ENCODE peak calls at places on chromosome 9, in eight cellular contexts. H is IMR-90, R is hepatocyte, D is heart left ventricle, W is GM12878, T is mammary epithelial cell, K is heart right ventricle, U is PC-9. C is an unnamed sample. For H3K36me3 and H3K27me3, the result is how much of the 10 kb centered on the place peaks cover.

GRCh38 chr9:32524558-32525461 is 1.2 kb downstream of the RIGI start:
- DNase-seq in H (no peak), R (no peak), D (no peak), W (peak), T (peak), K (no peak), U (peak), C (peak)

GRCh38 chr9:101449071-101449721 is 13.6 kb upstream of the ALDOB start:
- DNase-seq in H (peak), R (peak), D (peak), W (no peak), T (peak), K (peak), U (peak), C (peak)

GRCh38 chr9:13621871-13622564 is 342.5 kb upstream of the MPDZ start:
- DNase-seq in H (no peak), R (no peak), D (no peak), W (no peak), T (no peak), K (no peak), U (no peak), C (no peak)

GRCh38 chr9:108837530-108837929 is 18.3 kb downstream of the ACTL7B start:
- DNase-seq in H (no peak), R (no peak), D (no peak), W (no peak), T (peak), K (no peak), U (no peak), C (peak)

GRCh38 chr9:129006328-129007034 is 21.6 kb downstream of the SH3GLB2 start:
- DNase-seq in H (peak), R (peak), D (peak), W (no peak), T (peak), K (peak), U (peak), C (peak)

GRCh38 chr9:73219985-73220626 is 68.4 kb downstream of the ANXA1 start:
- DNase-seq in H (peak), R (peak), D (no peak), W (peak), T (peak), K (no peak), U (no peak), C (peak)

GRCh38 chr9:98315551-98316060 is 60.2 kb upstream of the TBC1D2 start:
- DNase-seq in H (peak), R (peak), D (peak), W (peak), T (peak), K (peak), U (peak), C (peak)

GRCh38 chr9:83220737-83221136 is 157.8 kb upstream of the RASEF start:
- DNase-seq in H (peak), R (peak), D (no peak), W (peak), T (peak), K (no peak), U (no peak), C (peak)

GRCh38 chr9:5292141-5292540 is 12.4 kb downstream of the RLN2 start:
- DNase-seq in H (no peak), R (no peak), D (no peak), W (no peak), T (no peak), K (no peak), U (no peak), C (no peak)

GRCh38 chr9:133249337-133249736 is 25.7 kb downstream of the ABO start:
- DNase-seq in H (no peak), R (no peak), D (no peak), W (no peak), T (no peak), K (no peak), U (no peak), C (no peak)

GRCh38 chr9:90641868-90642558 is 611 bp downstream of the DIRAS2 start:
- DNase-seq in H (no peak), R (peak), D (no peak), W (no peak), T (no peak), K (no peak), U (no peak), C (no peak)

GRCh38 chr9:105994970-105995369 is 300.6 kb downstream of the TMEM38B start:
- DNase-seq in H (no peak), R (peak), D (no peak), W (no peak), T (peak), K (no peak), U (no peak), C (peak)

GRCh38 chr9:967851-968641 is 8.4 kb upstream of the DMRT3 start:
- DNase-seq in H (peak), R (no peak), D (no peak), W (no peak), T (no peak), K (no peak), U (no peak), C (no peak)

GRCh38 chr9:108297025-108297424 is 558.8 kb downstream of the ACTL7B start:
- DNase-seq in H (peak), R (no peak), D (no peak), W (no peak), T (peak), K (no peak), U (no peak), C (no peak)

GRCh38 chr9:110327735-110328134 is 9.9 kb downstream of the TXNDC8 start:
- DNase-seq in H (no peak), R (no peak), D (no peak), W (no peak), T (no peak), K (no peak), U (no peak), C (peak)

GRCh38 chr9:96874947-96875459 is 20.7 kb upstream of the ZNF782 start:
- DNase-seq in H (peak), R (peak), D (no peak), W (peak), T (peak), K (no peak), U (peak), C (peak)

GRCh38 chr9:91805031-91805430 is 145.0 kb downstream of the ROR2 start:
- DNase-seq in H (no peak), R (no peak), D (no peak), W (no peak), T (no peak), K (no peak), U (no peak), C (no peak)

GRCh38 chr9:128115187-128116103 is 12.1 kb downstream of the PTGES2 start:
- DNase-seq in H (no peak), R (peak), D (no peak), W (no peak), T (no peak), K (no peak), U (no peak), C (no peak)

GRCh38 chr9:106420511-106420944 is 442.4 kb upstream of the ZNF462 start:
- DNase-seq in H (no peak), R (peak), D (no peak), W (peak), T (peak), K (no peak), U (peak), C (peak)

GRCh38 chr9:96553070-96553469 is 66.6 kb downstream of the CDC14B start:
- DNase-seq in H (peak), R (peak), D (no peak), W (no peak), T (peak), K (no peak), U (no peak), C (peak)

GRCh38 chr9:93592389-93593021 is 16.1 kb downstream of the PHF2 start:
- DNase-seq in H (no peak), R (no peak), D (no peak), W (no peak), T (no peak), K (no peak), U (no peak), C (no peak)

GRCh38 chr9:92773810-92774209 is 9.2 kb upstream of the BICD2 start:
- DNase-seq in H (no peak), R (no peak), D (no peak), W (no peak), T (no peak), K (no peak), U (no peak), C (no peak)

GRCh38 chr9:2411459-2412215 is 209.9 kb upstream of the VLDLR start:
- DNase-seq in H (no peak), R (no peak), D (no peak), W (no peak), T (no peak), K (no peak), U (peak), C (no peak)

GRCh38 chr9:132630116-132630515 is 39.7 kb downstream of the DDX31 start:
- DNase-seq in H (no peak), R (no peak), D (no peak), W (no peak), T (no peak), K (no peak), U (no peak), C (no peak)

GRCh38 chr9:98404157-98404695 is 148.8 kb upstream of the TBC1D2 start:
- DNase-seq in H (no peak), R (no peak), D (no peak), W (no peak), T (no peak), K (no peak), U (no peak), C (no peak)

GRCh38 chr9:110081395-110081794 is 126.6 kb downstream of the C9orf152 start:
- DNase-seq in H (peak), R (no peak), D (peak), W (no peak), T (no peak), K (no peak), U (no peak), C (no peak)

GRCh38 chr9:94870793-94871558 is 144.5 kb downstream of the AOPEP start:
- DNase-seq in H (no peak), R (no peak), D (peak), W (no peak), T (peak), K (peak), U (peak), C (peak)

GRCh38 chr9:70589571-70590263 is 175.3 kb upstream of the KLF9 start:
- DNase-seq in H (peak), R (peak), D (peak), W (no peak), T (peak), K (peak), U (no peak), C (peak)

GRCh38 chr9:98707158-98708102 is 1.3 kb downstream of the GABBR2 start:
- DNase-seq in H (peak), R (peak), D (peak), W (no peak), T (peak), K (peak), U (peak), C (peak)

GRCh38 chr9:71634753-71635152 is 133.6 kb downstream of the CEMIP2 start:
- DNase-seq in H (no peak), R (no peak), D (no peak), W (no peak), T (no peak), K (no peak), U (no peak), C (no peak)

DNA sequence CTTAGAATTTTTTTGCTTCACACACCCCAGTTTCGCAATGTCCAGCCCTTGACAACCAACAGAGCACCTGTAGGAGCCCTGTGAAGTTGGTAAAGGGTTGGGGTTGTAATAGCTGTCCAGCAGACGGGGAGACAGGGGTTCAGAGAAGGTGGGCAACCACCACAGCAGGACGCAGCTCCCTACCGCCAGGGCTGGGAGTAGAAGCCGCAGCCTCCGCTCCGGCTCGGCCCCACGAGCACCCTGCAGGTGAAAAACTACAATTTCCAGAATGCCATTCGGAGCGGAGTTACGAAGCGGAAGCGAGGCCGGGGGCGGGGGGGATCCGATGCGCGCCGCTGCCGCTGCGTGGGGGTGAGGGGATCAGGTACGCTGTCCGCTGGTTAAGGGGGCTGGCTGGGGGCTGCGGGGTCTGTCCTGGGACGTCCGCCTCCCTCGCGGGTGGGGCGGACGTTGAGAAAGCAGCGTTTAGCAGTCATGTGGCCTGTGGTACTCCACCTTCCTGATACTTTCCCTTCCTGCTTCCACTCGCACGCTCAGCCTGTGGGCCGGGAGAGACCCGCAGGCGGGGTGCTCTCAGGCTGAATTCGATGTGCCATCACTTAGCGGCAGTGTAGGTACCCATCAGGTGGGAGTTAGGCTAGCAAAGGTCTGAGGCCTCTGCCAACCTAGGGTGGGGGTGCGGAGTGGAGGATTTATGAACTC is at the start of gene TRMT10B:
- DNase-seq in H (peak), R (peak), D (peak), W (peak), T (peak), K (peak), U (peak), C (peak)
- TF ChIP-seq CTCF in H (no peak), R (no peak), D (no peak), W (no peak), T (no peak), K (no peak), U (no peak), C (no peak)

DNA sequence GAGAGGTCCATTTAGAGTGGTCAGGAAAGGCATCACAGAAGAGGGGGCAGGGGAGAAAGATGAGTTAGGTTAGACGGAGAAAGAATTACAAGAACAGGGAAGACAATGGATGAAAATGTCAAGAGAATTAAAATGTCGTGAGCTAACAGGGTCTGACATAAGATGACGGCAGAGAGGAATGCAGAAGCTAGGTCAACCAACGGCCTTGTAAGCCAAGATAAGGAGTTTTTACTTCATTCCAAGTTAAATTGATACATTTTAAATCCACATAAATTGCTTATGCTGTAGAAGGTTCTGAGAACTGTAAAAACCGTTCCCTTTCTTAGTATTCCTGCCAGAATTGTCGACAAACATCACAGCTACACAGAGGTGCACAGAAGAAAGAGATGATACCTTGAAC is 897.0 kb upstream of the DMAC1 start:
- DNase-seq in H (no peak), R (no peak), D (no peak), W (no peak), T (no peak), K (no peak), U (no peak), C (no peak)
- H3K36me3 ChIP-seq in H (under half), R (under half), D (under half), W (under half), T (under half), K (under half), U (under half), C (under half)

DNA sequence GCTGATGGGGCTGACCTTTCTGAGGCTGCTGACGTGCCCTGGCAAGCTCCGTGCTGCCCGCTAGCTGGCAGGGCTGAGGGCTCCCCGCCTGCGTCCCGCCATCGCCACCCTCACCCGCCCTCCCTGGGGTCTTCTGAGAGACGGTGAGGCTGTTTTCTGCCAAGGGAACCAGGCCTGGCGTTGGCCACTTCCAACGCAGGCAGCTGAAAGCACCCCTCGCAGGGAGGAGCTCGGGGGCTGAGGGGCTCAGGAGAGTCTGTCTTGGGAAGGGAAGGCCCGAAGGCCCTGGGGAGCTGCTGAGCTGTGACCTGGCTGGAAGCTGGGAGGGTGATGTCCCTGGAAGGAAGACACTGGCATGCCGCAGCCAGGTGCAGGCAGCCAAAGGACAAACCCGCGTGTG is 9.8 kb upstream of the TMEM250 start:
- DNase-seq in H (no peak), R (no peak), D (no peak), W (no peak), T (no peak), K (no peak), U (no peak), C (no peak)
- H3K27me3 ChIP-seq in H (half or more), R (under half), D (under half), W (under half), T (under half), K (half or more), U (half or more), C (under half)

DNA sequence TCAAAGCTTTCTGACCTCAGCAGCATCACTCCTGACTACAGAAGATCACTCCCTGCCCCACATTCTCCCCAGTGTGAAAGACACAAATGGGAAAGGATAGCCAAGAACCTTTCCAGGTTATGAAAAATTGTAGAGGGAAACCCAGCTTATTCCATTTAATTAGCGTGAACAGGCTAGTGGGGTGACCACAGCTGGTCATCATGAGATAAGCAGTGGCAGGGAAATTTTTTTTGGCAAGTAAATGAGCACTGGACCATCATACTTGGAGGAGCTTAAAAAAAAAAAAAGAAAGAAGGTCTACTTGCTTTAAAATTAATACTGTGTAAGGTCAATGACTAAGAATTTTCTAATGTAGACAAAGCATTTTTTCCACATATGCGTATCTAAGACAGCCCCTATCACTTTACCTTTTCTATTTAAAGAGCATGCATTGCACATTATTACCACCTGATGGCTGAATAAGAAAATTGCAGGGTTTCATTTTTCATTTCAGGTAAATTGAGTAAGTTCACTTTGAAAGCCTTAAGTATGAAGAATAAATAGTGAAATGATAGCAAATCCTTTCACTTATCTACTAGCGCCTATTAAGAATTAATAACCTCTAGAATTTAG is 123.6 kb downstream of the ELAVL2 start:
- DNase-seq in H (no peak), R (no peak), D (no peak), W (no peak), T (no peak), K (no peak), U (no peak), C (peak)
- TF ChIP-seq CTCF in H (no peak), R (peak), D (no peak), W (no peak), T (peak), K (no peak), U (peak), C (peak)

GRCh38 chr9:104879555-104880318 is 48.2 kb downstream of the ABCA1 start:
- DNase-seq in H (peak), R (no peak), D (no peak), W (no peak), T (no peak), K (no peak), U (no peak), C (peak)
- H3K36me3 ChIP-seq in H (half or more), R (under half), D (under half), W (under half), T (under half), K (under half), U (under half), C (under half)

GRCh38 chr9:126528111-126528510 is 85.6 kb upstream of the LMX1B start:
- DNase-seq in H (no peak), R (no peak), D (no peak), W (no peak), T (no peak), K (no peak), U (no peak), C (no peak)
- H3K27me3 ChIP-seq in H (half or more), R (under half), D (under half), W (under half), T (under half), K (under half), U (half or more), C (under half)

C was measured in bronchial epithelial cell.